ENCODE peak calls at places on chromosomes 13 and 19, in five cellular contexts. A is IMR-90, F is uterus, C is suprapubic skin, G is mesendoderm. R is an unnamed sample. For H3K27me3 and H3K36me3, the result is how much of the 10 kb centered on the place peaks cover.

GRCh38 chr19:46668662-46669061 is 7.7 kb upstream of the DACT3 start:
- DNase-seq in A (no peak), F (no peak), C (no peak), G (no peak), R (no peak)

GRCh38 chr19:13861392-13861713 is 15.6 kb upstream of the NANOS3 start:
- DNase-seq in A (no peak), F (no peak), C (no peak), G (no peak), R (no peak)

GRCh38 chr19:40928859-40929258 is 46.8 kb upstream of the CYP2A7 start:
- DNase-seq in A (no peak), F (no peak), C (no peak), G (peak), R (no peak)

GRCh38 chr19:4082172-4082571 is 15.5 kb upstream of the ZBTB7A start:
- DNase-seq in A (no peak), F (no peak), C (no peak), G (no peak), R (no peak)

GRCh38 chr13:26025196-26025595 is 26.6 kb downstream of the SHISA2 start:
- DNase-seq in A (no peak), F (no peak), C (no peak), G (no peak), R (peak)

GRCh38 chr13:61766667-61767058 is 351.0 kb upstream of the PCDH20 start:
- DNase-seq in A (no peak), F (no peak), C (no peak), G (no peak), R (no peak)

GRCh38 chr19:18049390-18049789 is 37.3 kb downstream of the IL12RB1 start:
- DNase-seq in A (peak), F (peak), C (peak), G (no peak), R (no peak)

GRCh38 chr13:84211048-84211447 is 328.8 kb upstream of the SLITRK1 start:
- DNase-seq in A (no peak), F (no peak), C (no peak), G (no peak), R (no peak)

GRCh38 chr13:60514891-60515290 is 117.9 kb downstream of the TDRD3 start:
- DNase-seq in A (no peak), F (no peak), C (no peak), G (no peak), R (no peak)

GRCh38 chr19:4692275-4693077 is 22.3 kb upstream of the MYDGF start:
- DNase-seq in A (no peak), F (no peak), C (no peak), G (no peak), R (no peak)

GRCh38 chr13:33186851-33187250 is 98.7 kb downstream of the STARD13 start:
- DNase-seq in A (peak), F (no peak), C (no peak), G (peak), R (no peak)

GRCh38 chr19:13865578-13866462 is 11.1 kb upstream of the NANOS3 start:
- DNase-seq in A (no peak), F (no peak), C (no peak), G (no peak), R (peak)

GRCh38 chr19:6639439-6639838 is 30.5 kb downstream of the TNFSF14 start:
- DNase-seq in A (no peak), F (no peak), C (no peak), G (no peak), R (no peak)

GRCh38 chr13:109155301-109155761 is 525.9 kb downstream of the MYO16 start:
- DNase-seq in A (peak), F (no peak), C (no peak), G (no peak), R (no peak)

GRCh38 chr19:53897459-53897858 is 11.6 kb upstream of the CACNG7 start:
- DNase-seq in A (no peak), F (no peak), C (no peak), G (no peak), R (no peak)
- H3K27me3 ChIP-seq in A (under half), F (under half), C (half or more), G (under half), R (under half)

GRCh38 chr13:52405767-52406494 is at the start of gene THSD1:
- DNase-seq in A (peak), F (peak), C (peak), G (peak), R (peak)
- H3K4me3 ChIP-seq in A (peak), F (peak), C (peak), G (no peak), R (peak)

GRCh38 chr19:10766049-10766623 is 48.3 kb downstream of the DNM2 start:
- DNase-seq in A (no peak), F (no peak), C (no peak), G (no peak), R (no peak)
- H3K36me3 ChIP-seq in A (under half), F (under half), C (under half), G (under half), R (under half)

GRCh38 chr19:55068803-55069136 is 5.8 kb upstream of the RDH13 start:
- DNase-seq in A (no peak), F (no peak), C (no peak), G (no peak), R (no peak)
- H3K27me3 ChIP-seq in A (under half), F (under half), C (under half), G (under half), R (under half)

DNA sequence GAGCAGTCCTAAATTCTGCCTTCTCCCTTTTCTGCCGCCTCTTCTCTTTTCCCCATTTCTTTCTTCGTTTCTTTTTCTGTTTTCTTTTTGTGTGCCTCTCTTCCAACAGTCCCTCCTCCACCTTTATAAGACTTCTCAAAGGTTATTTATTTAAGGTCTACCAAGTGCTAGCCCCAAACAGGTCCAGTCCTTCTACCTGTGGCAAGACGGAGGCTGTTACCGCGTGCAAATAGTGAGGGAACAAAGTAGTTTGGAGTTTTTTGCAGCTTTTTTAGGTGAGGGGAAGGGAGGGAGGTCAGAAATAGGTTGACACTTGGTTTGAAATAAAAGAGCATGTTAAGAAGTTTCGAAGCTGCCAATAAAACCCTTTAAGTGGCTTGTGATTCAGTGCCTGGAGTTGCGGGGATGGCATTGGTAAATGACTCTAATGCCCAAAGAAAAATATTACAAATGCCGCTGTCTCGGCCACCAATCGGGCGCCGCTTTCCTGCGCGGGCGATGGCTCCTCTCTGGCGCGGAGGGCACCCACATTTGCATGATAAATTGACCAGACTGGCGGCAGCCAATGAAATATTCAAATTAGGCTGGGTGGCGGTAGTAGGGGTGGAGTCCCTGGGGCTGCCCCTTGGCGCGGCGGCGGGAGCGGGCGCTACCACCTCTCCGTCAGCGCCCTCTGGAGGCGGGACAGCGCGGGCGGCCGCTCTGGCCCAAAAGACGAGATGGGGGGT is 7.5 kb upstream of the TSHZ3 start:
- DNase-seq in A (no peak), F (no peak), C (no peak), G (peak), R (peak)
- H3K4me3 ChIP-seq in A (no peak), F (no peak), C (no peak), G (no peak), R (peak)

GRCh38 chr19:57359300-57359699 is 4.1 kb upstream of the TRAPPC2B start:
- DNase-seq in A (no peak), F (no peak), C (no peak), G (no peak), R (no peak)
- H3K36me3 ChIP-seq in A (under half), F (under half), C (under half), G (under half), R (under half)